ENCODE peak calls at places on chromosomes 7 and 10, in four cellular contexts. A is right cardiac atrium, H is psoas muscle, M is cardiac muscle cell. V is an unnamed sample.

GRCh38 chr7:45973725-45974532 is 52.9 kb upstream of the IGFBP3 start:
- DNase-seq in M (peak), A (no peak), H (no peak), V (no peak)

GRCh38 chr7:66778201-66778600 is 37.7 kb downstream of the RABGEF1 start:
- DNase-seq in H (no peak), A (no peak), M (no peak), V (no peak)

GRCh38 chr10:126012485-126012884 is 116.1 kb downstream of the FANK1 start:
- DNase-seq in H (no peak), M (no peak), A (no peak), V (peak)

GRCh38 chr10:89235073-89235798 is 16.3 kb downstream of the LIPA start:
- DNase-seq in H (peak), A (peak), M (peak), V (no peak)

GRCh38 chr7:90222811-90223725 is 11.5 kb downstream of the STEAP2 start:
- DNase-seq in H (peak), M (no peak), A (no peak), V (peak)

GRCh38 chr7:133315332-133316040 is 62.6 kb downstream of the EXOC4 start:
- DNase-seq in H (no peak), A (no peak), M (no peak), V (no peak)

GRCh38 chr7:77982926-77983550 is 184.5 kb downstream of the PHTF2 start:
- DNase-seq in M (no peak), A (no peak), H (no peak), V (peak)

GRCh38 chr7:134856141-134856540 is 76.7 kb downstream of the CALD1 start:
- DNase-seq in M (no peak), H (no peak), A (no peak), V (no peak)

GRCh38 chr10:43878386-43878785 is 229.7 kb upstream of the ZNF32 start:
- DNase-seq in M (no peak), H (no peak), A (peak), V (no peak)

GRCh38 chr7:50295133-50295532 is 9.4 kb upstream of the IKZF1 start:
- DNase-seq in M (no peak), H (no peak), A (no peak), V (no peak)

GRCh38 chr7:19024261-19024660 is 93.2 kb downstream of the TWIST1 start:
- DNase-seq in H (no peak), A (no peak), M (no peak), V (peak)

GRCh38 chr10:27723436-27723835 is 22.2 kb downstream of the MKX start:
- DNase-seq in H (no peak), M (no peak), A (no peak), V (no peak)
- H3K4me3 ChIP-seq in H (no peak), M (no peak), A (no peak), V (no peak)

DNA sequence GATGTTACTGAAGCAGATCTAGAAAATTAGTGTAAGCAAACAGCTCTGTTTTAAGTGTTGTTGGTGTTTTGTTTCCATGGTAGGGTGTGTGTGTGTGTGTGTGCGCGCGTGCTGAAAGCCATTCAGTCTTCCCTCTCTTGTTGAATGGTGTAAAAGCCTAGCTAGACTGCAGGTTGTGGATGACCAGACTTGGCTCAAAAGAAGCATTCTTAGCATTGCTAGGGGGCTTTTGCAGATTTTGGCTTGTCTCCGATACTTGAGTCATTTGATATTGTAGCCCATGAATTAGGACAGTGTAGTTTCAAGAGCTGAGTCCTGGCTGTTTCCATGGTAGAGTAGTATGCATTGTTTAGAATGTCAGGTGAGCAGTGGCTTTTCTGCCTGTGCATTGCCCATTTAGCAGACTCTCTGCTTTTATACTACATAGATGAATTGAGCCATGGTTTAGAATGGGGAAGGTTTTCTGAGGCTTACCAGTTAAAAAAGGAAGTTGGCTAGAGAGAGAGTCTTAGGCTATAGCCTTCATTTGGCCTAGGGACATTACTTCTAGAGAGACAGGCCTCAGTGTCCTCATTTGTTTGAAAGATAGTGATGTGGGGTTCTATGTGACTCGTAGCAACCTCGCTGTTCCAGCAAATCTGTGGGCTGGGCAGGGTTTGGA is 99.2 kb downstream of the SND1 start:
- DNase-seq in A (no peak), M (no peak), H (no peak), V (peak)
- H3K4me3 ChIP-seq in A (no peak), M (no peak), H (no peak), V (no peak)

GRCh38 chr10:80184291-80184690 is 21.0 kb downstream of the ANXA11 start:
- DNase-seq in M (no peak), H (no peak), A (no peak), V (no peak)
- H3K4me3 ChIP-seq in M (no peak), H (no peak), A (no peak), V (no peak)

GRCh38 chr10:61899045-61899444 is 2.5 kb upstream of the ARID5B start:
- DNase-seq in H (no peak), A (no peak), M (no peak), V (peak)
- H3K4me3 ChIP-seq in H (peak), A (no peak), M (no peak), V (no peak)

GRCh38 chr7:104230606-104231005 is 22.8 kb upstream of the ORC5 start:
- DNase-seq in A (no peak), M (peak), H (no peak), V (no peak)

GRCh38 chr7:104225441-104225840 is 17.6 kb upstream of the ORC5 start:
- DNase-seq in H (no peak), M (no peak), A (no peak), V (no peak)

GRCh38 chr7:104231054-104232046 is 23.5 kb upstream of the ORC5 start:
- DNase-seq in M (peak), H (no peak), A (no peak), V (peak)

GRCh38 chr7:104228442-104228841 is 20.6 kb upstream of the ORC5 start:
- DNase-seq in H (no peak), M (no peak), A (no peak), V (no peak)
- H3K4me3 ChIP-seq in H (no peak), M (no peak), A (no peak), V (no peak)

GRCh38 chr7:26293569-26294308 is 2.1 kb downstream of the SNX10 start:
- DNase-seq in M (no peak), A (no peak), H (no peak), V (no peak)
- H3K4me3 ChIP-seq in M (no peak), A (no peak), H (no peak), V (no peak)

GRCh38 chr10:130751106-130751840 is 560.2 kb downstream of the TCERG1L start:
- DNase-seq in H (no peak), M (no peak), A (no peak), V (no peak)
- H3K4me3 ChIP-seq in H (no peak), M (no peak), A (no peak), V (no peak)

GRCh38 chr10:45581497-45582385 is 90.8 kb downstream of the ZFAND4 start:
- DNase-seq in M (no peak), A (no peak), H (no peak), V (no peak)
- H3K4me3 ChIP-seq in M (no peak), A (no peak), H (no peak), V (no peak)